ENCODE peak calls at places on chromosomes 6 and 20, in nine cellular contexts. F is AG04450; X is effector memory CD4-positive, alpha-beta T cell; U is HL-60; B is NB4; I is heart left ventricle; G is aorta; Z is upper lobe of right lung; W is epithelial cell of esophagus. V is an unnamed sample.

GRCh38 chr6:40999498-41000070 is 39.4 kb downstream of the UNC5CL start:
- DNase-seq in F (no peak), W (peak), X (no peak), B (peak), Z (no peak), U (peak), I (peak), G (no peak), V (peak)

GRCh38 chr20:59752101-59752586 is 147.8 kb downstream of the PHACTR3 start:
- DNase-seq in X (no peak), B (peak), G (no peak), I (peak), U (peak), W (no peak), Z (no peak), F (no peak), V (no peak)

GRCh38 chr20:51338692-51339440 is 203.7 kb downstream of the NFATC2 start:
- DNase-seq in F (no peak), U (no peak), W (peak), X (no peak), B (no peak), Z (no peak), I (no peak), G (no peak), V (no peak)

GRCh38 chr6:148890091-148890490 is 143.3 kb downstream of the UST start:
- DNase-seq in I (no peak), B (no peak), X (no peak), F (no peak), G (no peak), U (no peak), Z (no peak), W (no peak), V (no peak)

GRCh38 chr6:138336221-138336620 is 41.5 kb upstream of the SMIM28 start:
- DNase-seq in G (no peak), W (no peak), B (no peak), I (no peak), Z (no peak), U (no peak), F (no peak), X (no peak), V (no peak)

GRCh38 chr6:94215614-94216013 is 796.3 kb upstream of the EPHA7 start:
- DNase-seq in F (no peak), U (no peak), Z (no peak), G (no peak), I (no peak), W (no peak), B (no peak), X (no peak), V (no peak)

GRCh38 chr6:107730106-107730505 is 94.0 kb downstream of the SCML4 start:
- DNase-seq in B (no peak), U (no peak), W (no peak), Z (no peak), X (no peak), I (no peak), G (no peak), F (no peak), V (peak)

GRCh38 chr20:49899551-49900383 is 15.6 kb downstream of the SPATA2 start:
- DNase-seq in G (no peak), B (no peak), I (no peak), W (no peak), Z (no peak), U (no peak), X (no peak), F (no peak), V (no peak)

GRCh38 chr20:37775200-37775599 is 81.4 kb downstream of the CTNNBL1 start:
- DNase-seq in G (no peak), W (no peak), F (no peak), Z (no peak), I (no peak), B (no peak), X (no peak), U (no peak), V (no peak)

GRCh38 chr6:136725124-136725523 is 67.2 kb downstream of the MAP3K5 start:
- DNase-seq in Z (no peak), B (no peak), U (no peak), F (no peak), X (no peak), I (no peak), W (no peak), G (no peak), V (no peak)

GRCh38 chr6:44073612-44074382 is 53.5 kb downstream of the MRPL14 start:
- DNase-seq in B (peak), X (no peak), U (no peak), W (no peak), F (no peak), G (no peak), I (peak), Z (no peak), V (no peak)

GRCh38 chr6:157019733-157020132 is 242.6 kb downstream of the ARID1B start:
- DNase-seq in I (no peak), X (no peak), F (no peak), U (peak), B (peak), W (no peak), G (no peak), Z (no peak), V (no peak)

GRCh38 chr20:57928181-57928967 is 218.6 kb upstream of the PMEPA1 start:
- DNase-seq in G (no peak), U (no peak), X (no peak), I (no peak), F (no peak), W (no peak), B (no peak), Z (peak), V (no peak)

GRCh38 chr6:138403324-138403800 is 661 bp upstream of the HEBP2 start:
- DNase-seq in W (no peak), B (peak), Z (peak), F (no peak), X (peak), G (peak), U (peak), I (peak), V (peak)

GRCh38 chr6:33702345-33702977 is 9.0 kb downstream of the UQCC2 start:
- DNase-seq in Z (peak), B (peak), F (peak), X (no peak), W (peak), G (no peak), I (peak), U (peak), V (peak)

GRCh38 chr6:83371428-83371827 is 59.4 kb downstream of the ME1 start:
- DNase-seq in X (no peak), U (no peak), F (peak), Z (no peak), G (no peak), B (no peak), I (no peak), W (no peak), V (no peak)

GRCh38 chr20:44850883-44851282 is 34.6 kb upstream of the YWHAB start:
- DNase-seq in G (no peak), I (no peak), X (no peak), Z (no peak), U (no peak), B (no peak), W (no peak), F (no peak), V (no peak)

GRCh38 chr6:105985098-105985815 is 100.9 kb upstream of the PRDM1 start:
- DNase-seq in F (no peak), U (no peak), G (no peak), Z (no peak), B (no peak), X (no peak), I (no peak), W (peak), V (peak)

GRCh38 chr20:21767739-21768223 is 62.3 kb downstream of the PAX1 start:
- DNase-seq in G (no peak), Z (peak), W (no peak), I (no peak), X (no peak), U (peak), F (no peak), B (peak), V (no peak)

GRCh38 chr6:155419161-155419560 is 36.5 kb downstream of the NOX3 start:
- DNase-seq in F (no peak), B (peak), Z (no peak), I (no peak), G (no peak), W (peak), X (no peak), U (no peak), V (no peak)

GRCh38 chr6:155420492-155420891 is 35.1 kb downstream of the NOX3 start:
- DNase-seq in I (no peak), G (no peak), W (no peak), U (no peak), B (no peak), X (no peak), Z (no peak), F (no peak), V (no peak)

GRCh38 chr6:155415953-155416352 is 39.7 kb downstream of the NOX3 start:
- DNase-seq in X (no peak), G (no peak), U (no peak), Z (no peak), W (no peak), F (no peak), I (no peak), B (no peak), V (no peak)

GRCh38 chr6:155417454-155417853 is 38.2 kb downstream of the NOX3 start:
- DNase-seq in B (peak), G (no peak), U (no peak), I (no peak), Z (no peak), W (no peak), X (no peak), F (no peak), V (peak)

GRCh38 chr6:155418017-155418749 is 37.5 kb downstream of the NOX3 start:
- DNase-seq in W (peak), G (peak), X (peak), I (no peak), F (no peak), B (peak), U (peak), Z (no peak), V (no peak)
- H3K4me3 ChIP-seq in W (no peak), G (no peak), X (peak), I (peak), F (no peak), B (peak), U (peak), Z (peak), V (no peak)

GRCh38 chr6:130309028-130309427 is 56.8 kb upstream of the TMEM200A start:
- DNase-seq in G (no peak), B (no peak), U (no peak), I (no peak), F (no peak), Z (no peak), X (no peak), W (no peak), V (no peak)

GRCh38 chr6:130303436-130303835 is 62.4 kb upstream of the TMEM200A start:
- DNase-seq in Z (no peak), X (no peak), I (no peak), G (no peak), W (no peak), B (no peak), U (no peak), F (peak), V (no peak)

GRCh38 chr6:130313206-130313605 is 52.6 kb upstream of the TMEM200A start:
- DNase-seq in U (no peak), B (no peak), W (no peak), F (no peak), I (no peak), Z (no peak), G (no peak), X (no peak), V (no peak)

GRCh38 chr6:130306377-130306776 is 59.4 kb upstream of the TMEM200A start:
- DNase-seq in X (no peak), G (no peak), B (peak), F (no peak), W (no peak), Z (no peak), U (peak), I (no peak), V (no peak)

GRCh38 chr6:130307752-130308361 is 58.0 kb upstream of the TMEM200A start:
- DNase-seq in Z (no peak), U (no peak), F (peak), G (no peak), W (peak), X (no peak), I (no peak), B (no peak), V (no peak)
- H3K4me3 ChIP-seq in Z (no peak), U (no peak), F (no peak), G (no peak), W (no peak), X (no peak), I (no peak), B (no peak), V (no peak)

GRCh38 chr6:135087803-135088202 is 33.2 kb upstream of the HBS1L start:
- DNase-seq in F (no peak), Z (no peak), U (peak), B (peak), G (no peak), I (no peak), W (no peak), X (peak), V (peak)
- H3K4me3 ChIP-seq in F (no peak), Z (no peak), U (no peak), B (no peak), G (no peak), I (no peak), W (no peak), X (no peak), V (no peak)

DNA sequence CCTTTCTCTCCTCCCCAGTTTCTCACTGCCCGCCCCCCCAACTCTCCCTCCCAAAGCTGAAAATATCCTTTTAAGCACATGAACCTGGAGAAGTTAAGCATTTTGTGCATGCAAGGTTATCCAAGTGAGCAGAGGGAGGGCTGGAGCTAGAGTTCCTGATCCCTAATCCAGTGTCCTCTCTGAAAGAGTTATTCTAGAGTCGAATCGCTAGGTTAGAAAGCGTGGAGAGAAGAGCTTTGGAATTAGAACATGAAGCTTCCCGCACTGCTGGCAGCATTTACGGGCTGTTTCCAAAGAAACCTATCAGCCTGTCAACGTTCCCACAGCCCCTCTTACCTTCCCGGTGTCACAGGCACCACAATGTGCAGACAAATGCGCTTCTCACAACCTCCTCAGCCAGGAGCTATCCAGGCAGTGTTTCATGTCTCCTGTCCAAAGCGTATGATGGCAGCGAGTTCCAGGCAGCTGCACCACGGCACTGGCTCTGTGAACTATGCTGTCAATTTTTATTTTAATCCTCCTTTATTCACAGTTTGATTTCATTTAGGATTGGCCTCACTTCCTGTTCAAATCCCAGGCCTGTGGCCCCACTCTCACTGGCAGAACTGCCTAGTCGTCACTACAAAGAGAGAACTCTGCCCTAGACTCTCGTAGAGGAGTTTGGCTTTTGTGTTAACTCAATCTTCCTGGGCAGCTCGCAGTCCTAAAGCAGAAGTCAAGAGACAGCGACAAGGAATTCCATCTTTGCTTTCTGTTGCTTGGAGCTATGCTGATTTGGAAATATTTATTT is 322.9 kb upstream of the SOX4 start:
- DNase-seq in W (no peak), B (no peak), F (no peak), Z (no peak), I (no peak), U (no peak), G (no peak), X (no peak), V (no peak)
- H3K4me3 ChIP-seq in W (no peak), B (no peak), F (no peak), Z (no peak), I (no peak), U (no peak), G (no peak), X (no peak), V (no peak)

GRCh38 chr20:3734111-3734843 is 1.8 kb downstream of the HSPA12B start:
- DNase-seq in Z (peak), U (no peak), X (no peak), W (no peak), F (no peak), I (peak), G (no peak), B (no peak), V (peak)
- H3K4me3 ChIP-seq in Z (peak), U (no peak), X (no peak), W (no peak), F (no peak), I (peak), G (no peak), B (no peak), V (no peak)

DNA sequence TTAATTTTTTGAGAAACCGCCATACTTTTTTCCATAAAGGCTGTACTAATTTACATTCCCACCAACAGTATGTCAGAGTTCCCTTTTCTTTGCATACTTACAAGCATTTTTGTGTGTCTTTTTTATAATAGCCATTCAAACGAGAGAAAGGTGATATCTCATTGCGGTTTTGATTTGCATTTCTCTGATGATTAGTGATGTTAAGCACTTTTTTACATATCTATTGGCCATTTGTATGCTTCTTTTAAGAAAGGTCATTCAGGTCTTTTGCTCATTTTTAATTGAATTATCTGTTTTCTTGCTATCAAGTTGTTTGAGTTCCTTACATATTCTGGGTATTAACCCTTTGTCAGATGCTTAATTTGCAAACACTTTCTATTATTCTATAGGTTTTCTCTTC is 176.1 kb upstream of the UFL1 start:
- DNase-seq in F (no peak), U (no peak), B (no peak), W (no peak), I (no peak), X (no peak), G (no peak), Z (no peak), V (no peak)
- H3K4me3 ChIP-seq in F (no peak), U (no peak), B (no peak), W (no peak), I (no peak), X (no peak), G (no peak), Z (no peak), V (no peak)

DNA sequence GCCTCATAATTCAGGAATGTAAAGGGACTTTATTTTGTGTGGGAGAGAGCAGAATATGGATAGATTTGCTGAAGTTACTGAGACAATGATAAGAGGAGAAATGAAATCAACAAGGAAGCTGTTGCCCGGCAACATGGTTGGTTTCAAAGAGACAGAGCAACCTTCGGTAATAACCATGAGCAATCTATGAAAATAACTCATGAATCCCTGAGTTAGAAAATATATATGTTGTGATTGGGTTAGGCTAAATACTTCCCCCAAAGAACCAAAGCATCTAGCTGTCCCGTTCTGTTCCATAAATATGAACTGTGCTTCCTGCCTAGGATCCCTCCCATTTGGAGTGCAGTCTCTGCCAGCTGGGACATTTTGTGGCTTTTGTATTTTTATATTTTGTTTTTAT is 23.1 kb downstream of the SERPINB1 start:
- DNase-seq in W (peak), Z (no peak), G (no peak), F (no peak), U (no peak), I (no peak), B (no peak), X (no peak), V (peak)
- H3K4me3 ChIP-seq in W (no peak), Z (no peak), G (no peak), F (no peak), U (no peak), I (peak), B (no peak), X (no peak), V (no peak)

DNA sequence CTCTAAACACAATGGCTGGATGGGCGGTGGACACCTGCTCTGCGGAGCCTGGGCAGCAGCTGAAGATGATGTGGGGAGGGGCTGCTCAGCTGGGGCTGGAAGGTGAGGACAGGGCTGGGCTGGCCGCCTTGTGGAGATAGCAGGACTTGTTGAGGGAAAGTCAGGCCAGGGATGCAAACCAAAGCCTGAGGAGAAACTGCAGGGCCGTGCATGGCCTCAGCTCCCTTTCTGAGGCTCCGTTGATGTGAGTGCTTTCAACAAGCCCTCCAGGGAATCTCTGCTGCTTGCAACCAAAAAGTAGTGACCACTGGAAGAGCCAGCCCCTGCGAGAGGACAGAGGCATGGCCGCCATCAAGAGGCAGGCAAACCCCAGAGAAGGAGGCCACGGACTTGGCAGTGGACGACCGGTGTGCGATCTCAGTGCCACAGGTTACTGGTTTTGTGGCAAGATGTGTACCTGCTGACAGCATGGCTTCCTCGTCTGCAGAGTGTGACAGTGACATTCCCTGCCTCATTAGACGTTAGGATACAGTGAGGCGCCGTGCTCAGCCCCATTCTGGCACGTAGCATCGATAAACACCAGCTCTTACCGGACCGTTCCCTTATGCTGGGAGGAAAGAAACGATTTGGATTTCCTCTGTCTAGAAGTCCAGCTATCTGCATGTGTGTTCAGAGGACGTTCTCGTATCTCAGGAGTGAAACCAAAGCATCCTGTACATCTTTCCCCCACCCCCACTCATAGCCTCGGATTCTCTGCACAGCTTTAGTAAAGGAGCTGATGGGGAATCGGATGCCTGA is 37.9 kb downstream of the ERMARD start:
- DNase-seq in X (no peak), Z (peak), W (no peak), I (no peak), F (no peak), G (peak), B (no peak), U (no peak), V (no peak)
- H3K4me3 ChIP-seq in X (peak), Z (peak), W (peak), I (peak), F (peak), G (no peak), B (peak), U (peak), V (no peak)

GRCh38 chr20:32355417-32355841 is 2.7 kb upstream of the ASXL1 start:
- DNase-seq in X (no peak), I (no peak), F (no peak), W (no peak), G (no peak), U (no peak), Z (no peak), B (no peak), V (no peak)

GRCh38 chr20:32356935-32357868 is 929 bp upstream of the ASXL1 start:
- DNase-seq in Z (no peak), U (peak), I (peak), G (no peak), X (no peak), W (no peak), B (peak), F (no peak), V (peak)

GRCh38 chr20:32353848-32354496 is 4.2 kb upstream of the ASXL1 start:
- DNase-seq in U (no peak), Z (no peak), B (no peak), W (no peak), F (no peak), I (no peak), G (no peak), X (no peak), V (no peak)

GRCh38 chr20:32352101-32352720 is 5.9 kb upstream of the ASXL1 start:
- DNase-seq in U (no peak), Z (no peak), W (no peak), G (no peak), B (no peak), X (no peak), I (no peak), F (no peak), V (peak)

GRCh38 chr20:32354592-32355416 is 3.3 kb upstream of the ASXL1 start:
- DNase-seq in G (no peak), I (no peak), U (no peak), Z (no peak), X (no peak), B (peak), W (peak), F (no peak), V (no peak)
- H3K4me3 ChIP-seq in G (no peak), I (no peak), U (no peak), Z (no peak), X (no peak), B (no peak), W (no peak), F (no peak), V (no peak)

GRCh38 chr6:24923885-24924401 is 11.8 kb downstream of the RIPOR2 start:
- DNase-seq in I (no peak), Z (no peak), W (no peak), X (no peak), U (no peak), B (no peak), F (no peak), G (no peak), V (no peak)
- H3K4me3 ChIP-seq in I (no peak), Z (no peak), W (no peak), X (peak), U (no peak), B (no peak), F (no peak), G (no peak), V (no peak)